ENCODE peak calls at places on chromosomes 2 and 18, in seven cellular contexts. K is GM12865, T is NCI-H1694, O is Right ventricle myocardium superior, Q is SK-N-DZ, D is glutamatergic neuron, Y is fibroblast of pulmonary artery. C is an unnamed sample.

GRCh38 chr18:21745234-21745633 is 4.6 kb downstream of the MIB1 start:
- DNase-seq in K (no peak), T (no peak), O (no peak), Q (no peak), D (no peak), Y (no peak), C (no peak)

GRCh38 chr18:41973989-41974388 is 19.0 kb downstream of the PIK3C3 start:
- DNase-seq in K (no peak), T (no peak), O (no peak), Q (no peak), D (no peak), Y (no peak), C (no peak)

GRCh38 chr2:232405943-232406510 is 617 bp upstream of the ALPG start:
- DNase-seq in K (no peak), T (no peak), O (no peak), Q (no peak), D (no peak), Y (no peak), C (no peak)

GRCh38 chr2:175880-176800 is 87.7 kb downstream of the SH3YL1 start:
- DNase-seq in K (no peak), T (no peak), O (no peak), Q (no peak), D (no peak), Y (no peak), C (no peak)

GRCh38 chr2:173249661-173250641 is 104.7 kb upstream of the CDCA7 start:
- DNase-seq in K (no peak), T (peak), O (no peak), Q (no peak), D (peak), Y (no peak), C (no peak)

GRCh38 chr2:217371681-217372297 is 511.9 kb upstream of the TNP1 start:
- DNase-seq in K (no peak), T (no peak), O (no peak), Q (no peak), D (no peak), Y (no peak), C (no peak)

GRCh38 chr2:207133493-207133861 is 32.3 kb downstream of the KLF7 start:
- DNase-seq in K (no peak), T (peak), O (no peak), Q (no peak), D (peak), Y (no peak), C (no peak)

GRCh38 chr2:18566145-18566544 is 5.7 kb upstream of the RDH14 start:
- DNase-seq in K (no peak), T (no peak), O (no peak), Q (no peak), D (no peak), Y (peak), C (no peak)

GRCh38 chr2:70931376-70932000 is 4.2 kb upstream of the ATP6V1B1 start:
- DNase-seq in K (no peak), T (no peak), O (no peak), Q (no peak), D (no peak), Y (no peak), C (no peak)

GRCh38 chr18:48203288-48203945 is 205.8 kb downstream of the ZBTB7C start:
- DNase-seq in K (no peak), T (no peak), O (no peak), Q (no peak), D (no peak), Y (no peak), C (no peak)

GRCh38 chr2:71068218-71069035 is at the start of gene NAGK:
- DNase-seq in K (peak), T (peak), O (peak), Q (peak), D (peak), Y (peak), C (peak)

GRCh38 chr2:205017912-205018311 is 472.6 kb downstream of the PARD3B start:
- DNase-seq in K (no peak), T (no peak), O (no peak), Q (no peak), D (no peak), Y (no peak), C (no peak)

GRCh38 chr18:76442413-76443171 is 52.5 kb downstream of the ZNF516 start:
- DNase-seq in K (no peak), T (no peak), O (peak), Q (no peak), D (no peak), Y (no peak), C (no peak)

GRCh38 chr2:26786207-26787023 is 559 bp downstream of the CENPA start:
- DNase-seq in K (peak), T (no peak), O (no peak), Q (peak), D (no peak), Y (no peak), C (no peak)

GRCh38 chr2:233247744-233248143 is 3.7 kb upstream of the ATG16L1 start:
- DNase-seq in K (peak), T (no peak), O (no peak), Q (no peak), D (no peak), Y (peak), C (no peak)

GRCh38 chr2:61789807-61790602 is 63.9 kb downstream of the FAM161A start:
- DNase-seq in K (no peak), T (no peak), O (no peak), Q (no peak), D (no peak), Y (no peak), C (no peak)

GRCh38 chr18:3269900-3270299 is 8.0 kb downstream of the MYL12B start:
- DNase-seq in K (no peak), T (no peak), O (no peak), Q (no peak), D (no peak), Y (no peak), C (no peak)

GRCh38 chr18:5463390-5463789 is 80.4 kb downstream of the EPB41L3 start:
- DNase-seq in K (no peak), T (no peak), O (peak), Q (no peak), D (no peak), Y (peak), C (peak)

GRCh38 chr2:113077921-113078320 is 10.2 kb downstream of the IL1F10 start:
- DNase-seq in K (no peak), T (no peak), O (no peak), Q (no peak), D (no peak), Y (no peak), C (no peak)

GRCh38 chr2:216633616-216634316 is 546 bp downstream of the IGFBP2 start:
- DNase-seq in K (no peak), T (peak), O (peak), Q (peak), D (peak), Y (no peak), C (no peak)

GRCh38 chr2:55985406-55985805 is 61.8 kb upstream of the EFEMP1 start:
- DNase-seq in K (peak), T (no peak), O (no peak), Q (no peak), D (no peak), Y (peak), C (no peak)

GRCh38 chr2:224085811-224086210 is 46.7 kb upstream of the SERPINE2 start:
- DNase-seq in K (no peak), T (no peak), O (no peak), Q (no peak), D (no peak), Y (no peak), C (no peak)